ENCODE peak calls at places on chromosomes 5 and 9, in eight cellular contexts. One of them, this sample, is unnamed. For H3K4me1, the result is how much of the 10 kb centered on the place peaks cover.

GRCh38 chr5:112196574-112196973 is 222.5 kb downstream of the EPB41L4A start:
- DNase-seq in SK-N-SH: no peak
- DNase-seq in transverse colon: no peak
- DNase-seq in fibroblast of lung: no peak
- DNase-seq in lung: no peak
- DNase-seq in stomach: no peak
- DNase-seq in tibial artery: no peak
- DNase-seq in colonic mucosa: no peak
- DNase-seq in this sample: no peak

GRCh38 chr5:156020650-156021049 is 306.3 kb upstream of the SGCD start:
- DNase-seq in SK-N-SH: no peak
- DNase-seq in transverse colon: no peak
- DNase-seq in fibroblast of lung: no peak
- DNase-seq in lung: no peak
- DNase-seq in stomach: no peak
- DNase-seq in tibial artery: no peak
- DNase-seq in colonic mucosa: no peak
- DNase-seq in this sample: no peak

GRCh38 chr9:99383536-99383935 is 161.5 kb downstream of the SEC61B start:
- DNase-seq in SK-N-SH: no peak
- DNase-seq in transverse colon: no peak
- DNase-seq in fibroblast of lung: no peak
- DNase-seq in lung: no peak
- DNase-seq in stomach: no peak
- DNase-seq in tibial artery: no peak
- DNase-seq in colonic mucosa: no peak
- DNase-seq in this sample: no peak

GRCh38 chr9:89375181-89375760 is 57.0 kb downstream of the SECISBP2 start:
- DNase-seq in SK-N-SH: peak
- DNase-seq in transverse colon: no peak
- DNase-seq in fibroblast of lung: no peak
- DNase-seq in lung: no peak
- DNase-seq in stomach: no peak
- DNase-seq in tibial artery: no peak
- DNase-seq in colonic mucosa: peak
- DNase-seq in this sample: no peak

GRCh38 chr9:29211681-29212589 is 1638.7 kb upstream of the C9orf72 start:
- DNase-seq in SK-N-SH: peak
- DNase-seq in transverse colon: peak
- DNase-seq in fibroblast of lung: peak
- DNase-seq in lung: peak
- DNase-seq in stomach: peak
- DNase-seq in tibial artery: no peak
- DNase-seq in colonic mucosa: peak
- DNase-seq in this sample: peak

GRCh38 chr9:73916016-73916673 is 581.0 kb upstream of the RORB start:
- DNase-seq in SK-N-SH: peak
- DNase-seq in transverse colon: no peak
- DNase-seq in fibroblast of lung: peak
- DNase-seq in lung: no peak
- DNase-seq in stomach: no peak
- DNase-seq in tibial artery: no peak
- DNase-seq in colonic mucosa: no peak
- DNase-seq in this sample: no peak

GRCh38 chr9:80906728-80907127 is 782.6 kb downstream of the TLE1 start:
- DNase-seq in SK-N-SH: no peak
- DNase-seq in transverse colon: no peak
- DNase-seq in fibroblast of lung: no peak
- DNase-seq in lung: no peak
- DNase-seq in stomach: no peak
- DNase-seq in tibial artery: no peak
- DNase-seq in colonic mucosa: no peak
- DNase-seq in this sample: no peak

GRCh38 chr9:7324031-7324654 is 475.4 kb downstream of the DMAC1 start:
- DNase-seq in SK-N-SH: no peak
- DNase-seq in transverse colon: no peak
- DNase-seq in fibroblast of lung: peak
- DNase-seq in lung: no peak
- DNase-seq in stomach: no peak
- DNase-seq in tibial artery: no peak
- DNase-seq in colonic mucosa: no peak
- DNase-seq in this sample: no peak

GRCh38 chr9:5425006-5425628 is 12.6 kb downstream of the PLGRKT start:
- DNase-seq in SK-N-SH: peak
- DNase-seq in transverse colon: no peak
- DNase-seq in fibroblast of lung: no peak
- DNase-seq in lung: no peak
- DNase-seq in stomach: no peak
- DNase-seq in tibial artery: no peak
- DNase-seq in colonic mucosa: no peak
- DNase-seq in this sample: no peak

GRCh38 chr9:68873179-68873578 is 140.7 kb downstream of the PRKACG start:
- DNase-seq in SK-N-SH: no peak
- DNase-seq in transverse colon: no peak
- DNase-seq in fibroblast of lung: no peak
- DNase-seq in lung: no peak
- DNase-seq in stomach: no peak
- DNase-seq in tibial artery: no peak
- DNase-seq in colonic mucosa: no peak
- DNase-seq in this sample: no peak

GRCh38 chr9:136505406-136506403 is 22.9 kb upstream of the SEC16A start:
- DNase-seq in SK-N-SH: no peak
- DNase-seq in transverse colon: no peak
- DNase-seq in fibroblast of lung: no peak
- DNase-seq in lung: no peak
- DNase-seq in stomach: no peak
- DNase-seq in tibial artery: no peak
- DNase-seq in colonic mucosa: no peak
- DNase-seq in this sample: no peak

GRCh38 chr5:39223568-39224156 is 4.3 kb upstream of the FYB1 start:
- DNase-seq in SK-N-SH: no peak
- DNase-seq in transverse colon: no peak
- DNase-seq in fibroblast of lung: no peak
- DNase-seq in lung: no peak
- DNase-seq in stomach: no peak
- DNase-seq in tibial artery: no peak
- DNase-seq in colonic mucosa: no peak
- DNase-seq in this sample: no peak

GRCh38 chr9:4066120-4066519 is 233.7 kb downstream of the GLIS3 start:
- DNase-seq in SK-N-SH: peak
- DNase-seq in transverse colon: no peak
- DNase-seq in fibroblast of lung: peak
- DNase-seq in lung: no peak
- DNase-seq in stomach: no peak
- DNase-seq in tibial artery: no peak
- DNase-seq in colonic mucosa: no peak
- DNase-seq in this sample: no peak

GRCh38 chr5:86861514-86861913 is 243.8 kb downstream of the COX7C start:
- DNase-seq in SK-N-SH: no peak
- DNase-seq in transverse colon: no peak
- DNase-seq in fibroblast of lung: no peak
- DNase-seq in lung: no peak
- DNase-seq in stomach: no peak
- DNase-seq in tibial artery: no peak
- DNase-seq in colonic mucosa: no peak
- DNase-seq in this sample: no peak

GRCh38 chr5:124729687-124730359 is 16.6 kb downstream of the ZNF608 start:
- DNase-seq in SK-N-SH: no peak
- DNase-seq in transverse colon: no peak
- DNase-seq in fibroblast of lung: peak
- DNase-seq in lung: no peak
- DNase-seq in stomach: no peak
- DNase-seq in tibial artery: no peak
- DNase-seq in colonic mucosa: no peak
- DNase-seq in this sample: no peak

GRCh38 chr5:137090151-137090550 is 409.0 kb downstream of the SPOCK1 start:
- DNase-seq in SK-N-SH: no peak
- DNase-seq in transverse colon: no peak
- DNase-seq in fibroblast of lung: peak
- DNase-seq in lung: no peak
- DNase-seq in stomach: no peak
- DNase-seq in tibial artery: no peak
- DNase-seq in colonic mucosa: no peak
- DNase-seq in this sample: no peak

DNA sequence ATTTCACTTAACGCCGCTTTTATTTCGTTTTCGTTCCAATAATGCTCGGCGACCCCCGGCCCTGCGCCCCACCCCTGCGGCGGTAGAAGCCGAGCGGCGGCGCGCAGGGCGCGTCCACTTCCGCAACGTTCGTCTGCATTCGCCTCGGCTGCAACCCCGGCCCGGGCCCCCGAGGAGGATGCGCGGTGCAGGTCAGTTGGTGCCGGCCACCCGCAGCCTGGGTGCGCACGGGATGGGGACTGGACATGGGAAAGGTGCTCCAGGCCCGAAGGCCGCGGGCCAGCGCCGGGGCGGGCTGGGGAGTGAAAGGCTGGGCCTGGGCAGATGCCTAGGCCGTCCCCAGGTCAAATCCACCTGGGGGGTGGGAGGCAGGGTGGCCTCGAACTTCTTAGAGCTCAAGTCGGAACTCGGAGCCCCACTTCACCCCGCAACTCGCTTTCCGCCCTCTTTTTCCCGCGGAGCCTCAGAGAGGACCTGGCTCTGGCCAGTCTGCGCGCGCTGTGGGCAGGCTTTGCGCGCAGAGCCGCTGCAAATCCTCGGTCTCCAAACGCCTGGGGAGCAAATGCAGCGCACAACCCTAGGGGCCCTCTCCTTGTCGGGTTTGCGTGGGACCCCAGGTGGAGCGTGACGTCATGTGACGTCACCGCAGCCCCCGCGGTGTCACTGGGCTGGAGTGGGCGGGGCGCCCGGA is 3.2 kb downstream of the TLX3 start:
- DNase-seq in SK-N-SH: no peak
- DNase-seq in transverse colon: no peak
- DNase-seq in fibroblast of lung: no peak
- DNase-seq in lung: no peak
- DNase-seq in stomach: no peak
- DNase-seq in tibial artery: peak
- DNase-seq in colonic mucosa: no peak
- DNase-seq in this sample: no peak
- H3K4me3 ChIP-seq in SK-N-SH: no peak
- H3K4me3 ChIP-seq in transverse colon: no peak
- H3K4me3 ChIP-seq in fibroblast of lung: no peak
- H3K4me3 ChIP-seq in lung: no peak
- H3K4me3 ChIP-seq in stomach: peak
- H3K4me3 ChIP-seq in tibial artery: no peak
- H3K4me3 ChIP-seq in colonic mucosa: no peak
- H3K4me3 ChIP-seq in this sample: no peak

DNA sequence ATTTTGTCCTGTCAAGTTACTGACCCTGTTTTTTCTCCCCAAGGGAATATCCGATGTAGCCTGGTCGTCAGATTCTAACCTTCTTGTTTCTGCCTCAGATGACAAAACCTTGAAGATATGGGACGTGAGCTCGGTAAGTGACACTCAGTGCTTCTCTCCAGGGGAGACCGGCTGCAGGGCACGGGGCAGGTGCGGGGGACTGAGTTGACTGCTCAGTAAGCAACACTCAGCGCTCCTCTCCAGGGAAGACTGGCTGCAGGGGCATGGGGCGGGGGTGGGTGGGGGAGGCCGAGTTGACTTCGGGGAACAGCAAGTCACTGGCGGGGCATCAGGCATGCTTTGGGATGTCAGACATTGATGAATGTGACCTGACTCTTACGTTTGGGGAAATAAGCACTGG is 6.0 kb downstream of the WDR5 start:
- DNase-seq in SK-N-SH: no peak
- DNase-seq in transverse colon: no peak
- DNase-seq in fibroblast of lung: no peak
- DNase-seq in lung: no peak
- DNase-seq in stomach: no peak
- DNase-seq in tibial artery: no peak
- DNase-seq in colonic mucosa: no peak
- DNase-seq in this sample: no peak
- TF ChIP-seq CTCF in SK-N-SH: no peak
- TF ChIP-seq CTCF in transverse colon: no peak
- TF ChIP-seq CTCF in fibroblast of lung: no peak
- TF ChIP-seq CTCF in lung: no peak
- TF ChIP-seq CTCF in stomach: no peak
- TF ChIP-seq CTCF in tibial artery: no peak
- TF ChIP-seq CTCF in colonic mucosa: no peak
- TF ChIP-seq CTCF in this sample: no peak

GRCh38 chr5:98940586-98940985 is 11.8 kb upstream of the CHD1 start:
- DNase-seq in SK-N-SH: no peak
- DNase-seq in transverse colon: no peak
- DNase-seq in fibroblast of lung: peak
- DNase-seq in lung: no peak
- DNase-seq in stomach: no peak
- DNase-seq in tibial artery: no peak
- DNase-seq in colonic mucosa: no peak
- DNase-seq in this sample: no peak
- H3K4me1 ChIP-seq in SK-N-SH: under half
- H3K4me1 ChIP-seq in transverse colon: under half
- H3K4me1 ChIP-seq in fibroblast of lung: under half
- H3K4me1 ChIP-seq in lung: under half
- H3K4me1 ChIP-seq in stomach: under half
- H3K4me1 ChIP-seq in tibial artery: under half
- H3K4me1 ChIP-seq in colonic mucosa: under half
- H3K4me1 ChIP-seq in this sample: under half

DNA sequence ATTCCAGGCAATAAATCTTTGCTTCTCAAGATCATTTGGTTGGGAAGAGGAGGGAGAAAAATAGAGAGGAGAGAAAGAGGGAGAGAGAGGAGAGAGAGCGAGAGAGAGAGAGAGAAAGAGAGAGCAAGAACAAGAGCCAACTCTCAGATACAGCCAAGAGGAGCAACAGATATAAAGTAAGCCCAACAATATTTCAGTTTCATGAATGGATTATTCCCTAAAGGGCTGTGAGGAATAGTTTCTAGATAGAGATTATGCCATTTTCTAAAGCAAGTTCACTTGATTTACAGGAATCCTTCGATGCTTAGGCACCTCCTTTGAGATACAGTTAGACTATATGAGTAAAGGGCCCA is 126.3 kb upstream of the ANKRD55 start:
- DNase-seq in SK-N-SH: no peak
- DNase-seq in transverse colon: no peak
- DNase-seq in fibroblast of lung: no peak
- DNase-seq in lung: no peak
- DNase-seq in stomach: no peak
- DNase-seq in tibial artery: no peak
- DNase-seq in colonic mucosa: no peak
- DNase-seq in this sample: no peak
- H3K4me3 ChIP-seq in SK-N-SH: no peak
- H3K4me3 ChIP-seq in transverse colon: no peak
- H3K4me3 ChIP-seq in fibroblast of lung: no peak
- H3K4me3 ChIP-seq in lung: no peak
- H3K4me3 ChIP-seq in stomach: no peak
- H3K4me3 ChIP-seq in tibial artery: no peak
- H3K4me3 ChIP-seq in colonic mucosa: no peak
- H3K4me3 ChIP-seq in this sample: no peak

GRCh38 chr5:176180781-176181180 is 57.4 kb upstream of the SIMC1 start:
- DNase-seq in SK-N-SH: no peak
- DNase-seq in transverse colon: no peak
- DNase-seq in fibroblast of lung: no peak
- DNase-seq in lung: no peak
- DNase-seq in stomach: no peak
- DNase-seq in tibial artery: no peak
- DNase-seq in colonic mucosa: no peak
- DNase-seq in this sample: no peak
- TF ChIP-seq CTCF in SK-N-SH: no peak
- TF ChIP-seq CTCF in transverse colon: no peak
- TF ChIP-seq CTCF in fibroblast of lung: no peak
- TF ChIP-seq CTCF in lung: no peak
- TF ChIP-seq CTCF in stomach: no peak
- TF ChIP-seq CTCF in tibial artery: no peak
- TF ChIP-seq CTCF in colonic mucosa: no peak
- TF ChIP-seq CTCF in this sample: no peak

This sample was measured in mucosa of descending colon.